ENCODE peak calls at places on chromosomes 12 and 14, in ten cellular contexts. K is fibroblast of lung, J is thyroid gland, M is A549, F is GM12878, W is osteoblast, N is prostate gland, Q is heart right ventricle, V is gastrocnemius medialis, A is adipocyte. I is an unnamed sample. For H3K4me1 and H3K9me3, the result is how much of the 10 kb centered on the place peaks cover.

GRCh38 chr12:124566181-124567034 is 1.0 kb downstream of the NCOR2 start:
- DNase-seq in F (no peak), N (peak), A (peak), V (peak), Q (peak), W (peak), M (peak), K (peak), J (peak), I (peak)

GRCh38 chr14:103520269-103520656 is 2.4 kb downstream of the CKB start:
- DNase-seq in F (no peak), M (no peak), K (no peak), J (no peak), Q (peak), A (no peak), V (no peak), N (no peak), W (no peak), I (no peak)

GRCh38 chr12:93530358-93530757 is 42.1 kb upstream of the SOCS2 start:
- DNase-seq in Q (no peak), M (no peak), K (peak), A (no peak), V (no peak), F (no peak), W (no peak), N (no peak), J (no peak), I (no peak)

GRCh38 chr12:123801573-123802178 is 39.6 kb downstream of the DNAH10 start:
- DNase-seq in W (peak), Q (no peak), N (no peak), K (peak), A (peak), M (peak), V (no peak), J (no peak), F (no peak), I (no peak)

GRCh38 chr14:48937796-48938195 is 648.4 kb downstream of the RPS29 start:
- DNase-seq in W (no peak), N (no peak), V (no peak), A (no peak), J (no peak), K (no peak), Q (no peak), M (no peak), F (no peak), I (no peak)

GRCh38 chr12:93315907-93316622 is 61.7 kb upstream of the NUDT4 start:
- DNase-seq in Q (no peak), A (no peak), W (no peak), J (no peak), V (no peak), N (no peak), K (no peak), F (no peak), M (no peak), I (no peak)

GRCh38 chr14:101019974-101020710 is 116.6 kb upstream of the RTL1 start:
- DNase-seq in K (no peak), W (no peak), J (no peak), A (no peak), V (no peak), N (no peak), M (no peak), Q (no peak), F (no peak), I (peak)

GRCh38 chr12:104579716-104580495 is 123.2 kb downstream of the CHST11 start:
- DNase-seq in F (peak), M (no peak), K (no peak), J (no peak), W (no peak), Q (no peak), V (no peak), A (no peak), N (no peak), I (no peak)

GRCh38 chr12:41699658-41700057 is 445.0 kb downstream of the GXYLT1 start:
- DNase-seq in N (no peak), M (no peak), J (no peak), F (no peak), W (no peak), V (no peak), Q (no peak), K (no peak), A (no peak), I (no peak)

GRCh38 chr14:45222485-45223262 is 30.3 kb downstream of the MIS18BP1 start:
- DNase-seq in Q (no peak), J (no peak), W (no peak), V (no peak), N (no peak), F (no peak), A (no peak), K (no peak), M (no peak), I (no peak)

GRCh38 chr14:73059326-73059725 is 992 bp downstream of the RBM25 start:
- DNase-seq in F (no peak), K (peak), N (no peak), M (peak), V (no peak), A (peak), Q (no peak), J (no peak), W (peak), I (no peak)

GRCh38 chr14:39682563-39682962 is 250.3 kb upstream of the FBXO33 start:
- DNase-seq in M (no peak), W (no peak), N (no peak), A (no peak), V (no peak), F (no peak), K (no peak), Q (no peak), J (no peak), I (no peak)

GRCh38 chr14:95619785-95620417 is 66.3 kb upstream of the TCL1B start:
- DNase-seq in K (no peak), Q (no peak), W (no peak), F (no peak), J (no peak), A (no peak), M (no peak), V (no peak), N (no peak), I (no peak)

GRCh38 chr14:105508069-105508468 is 17.0 kb downstream of the TEDC1 start:
- DNase-seq in F (no peak), N (no peak), J (no peak), M (no peak), Q (no peak), W (peak), V (no peak), K (no peak), A (no peak), I (no peak)

GRCh38 chr12:124480469-124481256 is 86.7 kb downstream of the NCOR2 start:
- DNase-seq in Q (peak), V (no peak), W (peak), M (peak), K (peak), N (no peak), J (peak), F (peak), A (peak), I (peak)

GRCh38 chr12:33437598-33437997 is 2.0 kb downstream of the SYT10 start:
- DNase-seq in K (no peak), A (no peak), W (no peak), V (no peak), N (no peak), Q (no peak), J (no peak), M (no peak), F (no peak), I (no peak)

GRCh38 chr14:35687335-35687939 is 121.7 kb downstream of the RALGAPA1 start:
- DNase-seq in Q (no peak), J (peak), K (peak), M (peak), A (peak), W (no peak), F (peak), V (no peak), N (peak), I (peak)

GRCh38 chr12:121812921-121813896 is 9.4 kb downstream of the SETD1B start:
- DNase-seq in K (peak), A (peak), F (no peak), Q (no peak), V (no peak), M (no peak), W (no peak), J (no peak), N (no peak), I (no peak)

DNA sequence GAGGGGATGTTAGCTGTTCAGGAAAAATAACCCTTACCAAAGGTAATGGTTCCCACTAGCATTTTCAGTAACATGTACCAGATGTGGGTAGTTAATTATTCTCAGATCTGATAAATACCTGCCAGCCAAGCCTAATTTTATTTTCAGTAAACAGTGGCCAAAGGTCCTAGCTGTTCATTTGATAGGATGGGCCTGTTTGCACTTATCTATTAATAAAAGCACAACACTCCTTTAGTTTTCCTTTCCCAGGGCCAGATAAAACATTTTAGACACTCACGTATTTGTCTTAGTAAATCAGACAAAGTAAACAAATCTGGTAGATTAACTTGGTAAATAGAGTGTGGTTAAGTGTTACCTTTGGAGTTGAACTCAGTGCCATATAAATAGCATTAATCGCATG is 345.1 kb downstream of the RAD51B start:
- DNase-seq in M (peak), W (no peak), N (no peak), A (no peak), F (no peak), J (no peak), K (no peak), Q (no peak), V (no peak), I (no peak)
- H3K4me1 ChIP-seq in M (half or more), W (under half), N (under half), A (under half), F (under half), J (under half), K (under half), Q (under half), V (under half), I (half or more)

DNA sequence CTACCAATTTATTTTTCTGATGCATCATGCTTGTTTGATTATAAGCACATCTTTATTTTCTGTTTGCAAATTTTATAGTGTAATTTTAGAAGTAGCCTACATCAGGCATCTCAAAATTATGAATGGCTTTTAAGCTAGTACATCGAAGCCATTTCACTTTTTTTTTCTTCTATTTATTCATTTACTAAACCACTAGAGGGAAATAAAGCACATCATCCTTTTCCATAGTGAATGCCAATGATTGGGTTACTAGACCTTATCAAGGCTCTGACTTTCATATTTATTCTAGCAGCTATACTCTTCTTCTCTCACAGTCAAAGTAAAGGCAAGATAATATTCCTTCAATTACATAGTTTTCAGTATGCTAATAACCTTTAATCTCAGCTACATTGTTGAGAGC is 736.4 kb upstream of the LRFN5 start:
- DNase-seq in J (no peak), M (no peak), A (no peak), K (no peak), Q (no peak), V (no peak), F (no peak), N (no peak), W (no peak), I (no peak)
- H3K9me3 ChIP-seq in J (under half), M (under half), A (under half), K (under half), Q (under half), V (under half), F (under half), N (under half), W (under half), I (under half)

GRCh38 chr12:54338682-54339296 is 13.9 kb downstream of the COPZ1 start:
- DNase-seq in K (peak), Q (no peak), J (no peak), V (no peak), W (peak), A (peak), N (no peak), F (no peak), M (no peak), I (no peak)

GRCh38 chr12:54337854-54338650 is 13.1 kb downstream of the COPZ1 start:
- DNase-seq in Q (no peak), K (no peak), F (no peak), N (no peak), A (peak), M (no peak), J (peak), V (no peak), W (peak), I (no peak)

GRCh38 chr12:54341901-54342300 is 17.0 kb downstream of the COPZ1 start:
- DNase-seq in K (peak), M (no peak), V (no peak), A (no peak), J (no peak), F (no peak), Q (no peak), W (no peak), N (no peak), I (no peak)

GRCh38 chr12:54341343-54341742 is 16.4 kb downstream of the COPZ1 start:
- DNase-seq in N (no peak), K (no peak), J (no peak), W (no peak), Q (no peak), V (no peak), F (no peak), M (no peak), A (no peak), I (no peak)

DNA sequence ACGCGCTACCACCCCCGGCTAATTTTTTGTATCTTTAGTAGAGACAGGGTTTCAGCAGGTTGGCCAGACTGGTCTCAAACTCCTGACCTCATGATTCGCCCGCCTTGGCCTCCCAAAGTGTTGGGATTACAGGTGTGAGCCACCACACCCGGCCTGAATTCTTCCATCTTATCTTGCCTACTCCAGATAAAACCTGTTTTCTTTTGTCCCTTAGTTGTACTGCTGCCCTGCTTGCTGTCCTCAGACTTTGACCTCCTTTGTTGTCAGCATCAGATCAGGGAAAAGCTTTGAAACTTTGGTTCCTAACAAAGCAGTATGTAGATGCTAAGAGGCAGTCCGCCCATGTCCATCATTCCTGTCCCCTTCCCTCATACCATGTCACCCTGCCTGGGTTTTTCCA is 15.9 kb downstream of the COPZ1 start:
- DNase-seq in J (no peak), V (no peak), M (no peak), N (no peak), K (no peak), W (no peak), F (no peak), A (no peak), Q (no peak), I (no peak)
- H3K4me1 ChIP-seq in J (under half), V (under half), M (under half), N (under half), K (under half), W (under half), F (under half), A (under half), Q (under half), I (half or more)

GRCh38 chr12:132945806-132946506 is 10.2 kb downstream of the ZNF605 start:
- DNase-seq in N (no peak), M (no peak), A (no peak), J (no peak), Q (no peak), V (no peak), F (no peak), K (no peak), W (no peak), I (no peak)
- H3K9me3 ChIP-seq in N (under half), M (half or more), A (half or more), J (under half), Q (under half), V (under half), F (half or more), K (under half), W (half or more), I (under half)

GRCh38 chr14:75440733-75441474 is 13.1 kb downstream of the JDP2 start:
- DNase-seq in V (no peak), J (peak), N (peak), M (no peak), A (no peak), W (no peak), F (no peak), Q (peak), K (peak), I (peak)

GRCh38 chr14:75442166-75442565 is 14.3 kb downstream of the JDP2 start:
- DNase-seq in V (no peak), M (no peak), K (no peak), Q (no peak), N (no peak), F (no peak), A (no peak), J (no peak), W (no peak), I (no peak)

GRCh38 chr14:75442642-75443041 is 14.8 kb downstream of the JDP2 start:
- DNase-seq in F (no peak), N (no peak), J (no peak), Q (no peak), V (no peak), W (no peak), M (no peak), A (no peak), K (no peak), I (no peak)

GRCh38 chr14:75441731-75442130 is 13.9 kb downstream of the JDP2 start:
- DNase-seq in W (no peak), V (no peak), K (no peak), A (no peak), M (no peak), J (no peak), F (no peak), N (no peak), Q (no peak), I (no peak)

GRCh38 chr14:75443203-75443969 is 15.6 kb downstream of the JDP2 start:
- DNase-seq in W (peak), J (no peak), Q (no peak), N (no peak), A (no peak), V (peak), M (no peak), K (no peak), F (no peak), I (no peak)
- H3K4me1 ChIP-seq in W (under half), J (under half), Q (under half), N (under half), A (half or more), V (half or more), M (under half), K (under half), F (under half), I (under half)

DNA sequence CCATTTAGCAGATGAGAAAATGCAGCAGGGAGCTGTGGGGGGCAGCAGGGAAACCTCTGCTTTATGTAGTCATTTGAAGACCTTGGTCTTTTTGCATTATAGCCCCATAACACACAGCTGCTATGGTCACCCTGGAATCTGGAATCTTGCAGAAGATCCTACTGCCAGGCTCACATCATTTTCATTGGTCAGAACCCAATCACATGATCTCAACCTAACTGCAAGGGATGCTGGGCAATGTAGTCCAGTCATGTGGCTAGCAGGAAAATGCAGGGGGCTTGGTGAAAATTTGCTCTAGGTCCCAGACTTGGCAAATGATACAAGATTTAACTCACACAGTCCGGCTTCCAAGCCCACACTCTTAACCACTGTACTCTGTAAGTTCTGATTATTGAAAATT is 1028.7 kb downstream of the AACS start:
- DNase-seq in J (no peak), N (no peak), W (no peak), Q (no peak), F (no peak), A (peak), M (no peak), K (no peak), V (no peak), I (no peak)
- H3K9me3 ChIP-seq in J (under half), N (under half), W (under half), Q (under half), F (under half), A (under half), M (under half), K (under half), V (under half), I (under half)

DNA sequence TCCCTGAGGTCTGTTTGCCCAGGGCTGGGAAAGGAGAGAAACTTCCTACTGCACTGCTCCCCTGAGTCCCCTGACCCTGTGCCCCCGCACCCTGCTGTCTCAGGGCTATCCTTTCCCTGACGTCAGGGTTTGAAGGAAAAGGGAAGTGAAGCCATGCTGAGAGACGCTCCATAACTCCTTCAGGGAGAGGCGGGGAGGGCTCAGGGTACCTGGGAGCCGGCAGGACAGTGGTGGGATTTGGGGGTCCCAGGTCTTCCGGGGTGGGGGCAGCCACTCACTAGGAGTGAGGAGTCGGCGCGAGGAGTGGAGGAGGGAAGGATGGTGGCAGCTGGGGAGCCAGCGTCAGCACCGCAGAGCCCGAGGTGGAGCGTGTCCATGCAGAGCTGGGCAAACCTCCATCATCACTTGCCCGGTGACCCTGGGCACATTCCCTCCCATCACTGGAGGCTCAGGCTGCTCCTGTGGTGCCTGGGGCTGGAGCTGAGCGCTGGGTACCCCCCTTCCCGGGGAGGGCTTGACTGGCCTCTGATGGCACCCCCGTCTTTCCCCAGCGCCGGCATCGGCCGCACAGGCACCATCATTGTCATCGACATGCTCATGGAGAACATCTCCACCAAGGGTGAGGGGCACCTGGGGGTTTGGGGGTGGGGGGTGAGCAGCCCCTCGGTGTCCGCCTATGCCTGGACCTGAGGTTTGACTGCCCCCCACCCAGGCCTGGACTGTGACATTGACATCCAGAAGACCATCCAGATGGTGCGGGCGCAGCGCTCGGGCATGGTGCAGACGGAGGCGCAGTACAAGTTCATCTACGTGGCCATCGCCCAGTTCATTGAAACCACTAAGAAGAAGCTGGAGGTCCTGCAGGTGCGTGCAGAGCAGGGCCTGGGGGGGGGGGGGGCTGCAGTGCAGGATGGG is 8.5 kb downstream of the PTPN6 start:
- DNase-seq in N (no peak), K (no peak), M (no peak), Q (no peak), W (no peak), V (no peak), J (no peak), A (no peak), F (no peak), I (no peak)
- H3K4me1 ChIP-seq in N (under half), K (under half), M (under half), Q (under half), W (under half), V (under half), J (under half), A (under half), F (half or more), I (under half)